ENCODE peak calls at places on chromosomes 1 and 21, in eight cellular contexts. One of them, this sample, is unnamed.

GRCh38 chr1:243927401-243927800 is 77.4 kb upstream of the AKT3 start:
- DNase-seq in NCI-H510A treated with DMSO at 0.1 percent for 48 hours: no peak
- DNase-seq in T follicular helper cell: no peak
- DNase-seq in HT-29: no peak
- DNase-seq in activated naive CD4-positive, alpha-beta T cell: no peak
- DNase-seq in PC-3: no peak
- DNase-seq in NCI-H1930: no peak
- DNase-seq in NCI-H460: no peak
- DNase-seq in this sample: no peak

GRCh38 chr1:116113615-116114014 is 2.4 kb downstream of the MAB21L3 start:
- DNase-seq in NCI-H510A treated with DMSO at 0.1 percent for 48 hours: no peak
- DNase-seq in T follicular helper cell: no peak
- DNase-seq in HT-29: no peak
- DNase-seq in activated naive CD4-positive, alpha-beta T cell: no peak
- DNase-seq in PC-3: no peak
- DNase-seq in NCI-H1930: no peak
- DNase-seq in NCI-H460: no peak
- DNase-seq in this sample: no peak

GRCh38 chr1:86382878-86383277 is 13.2 kb downstream of the ODF2L start:
- DNase-seq in NCI-H510A treated with DMSO at 0.1 percent for 48 hours: no peak
- DNase-seq in T follicular helper cell: no peak
- DNase-seq in HT-29: no peak
- DNase-seq in activated naive CD4-positive, alpha-beta T cell: no peak
- DNase-seq in PC-3: no peak
- DNase-seq in NCI-H1930: no peak
- DNase-seq in NCI-H460: no peak
- DNase-seq in this sample: no peak

GRCh38 chr1:234186037-234186688 is 187.1 kb upstream of the COA6 start:
- DNase-seq in NCI-H510A treated with DMSO at 0.1 percent for 48 hours: no peak
- DNase-seq in T follicular helper cell: no peak
- DNase-seq in HT-29: no peak
- DNase-seq in activated naive CD4-positive, alpha-beta T cell: no peak
- DNase-seq in PC-3: peak
- DNase-seq in NCI-H1930: no peak
- DNase-seq in NCI-H460: no peak
- DNase-seq in this sample: no peak

GRCh38 chr1:204408074-204408507 is 3.5 kb downstream of the PPP1R15B start:
- DNase-seq in NCI-H510A treated with DMSO at 0.1 percent for 48 hours: peak
- DNase-seq in T follicular helper cell: peak
- DNase-seq in HT-29: peak
- DNase-seq in activated naive CD4-positive, alpha-beta T cell: no peak
- DNase-seq in PC-3: peak
- DNase-seq in NCI-H1930: no peak
- DNase-seq in NCI-H460: peak
- DNase-seq in this sample: peak

GRCh38 chr1:89578151-89578550 is 53.5 kb downstream of the LRRC8B start:
- DNase-seq in NCI-H510A treated with DMSO at 0.1 percent for 48 hours: no peak
- DNase-seq in T follicular helper cell: no peak
- DNase-seq in HT-29: no peak
- DNase-seq in activated naive CD4-positive, alpha-beta T cell: no peak
- DNase-seq in PC-3: no peak
- DNase-seq in NCI-H1930: no peak
- DNase-seq in NCI-H460: no peak
- DNase-seq in this sample: no peak

GRCh38 chr1:206048582-206048981 is 4.4 kb upstream of the RHEX start:
- DNase-seq in NCI-H510A treated with DMSO at 0.1 percent for 48 hours: no peak
- DNase-seq in T follicular helper cell: no peak
- DNase-seq in HT-29: peak
- DNase-seq in activated naive CD4-positive, alpha-beta T cell: no peak
- DNase-seq in PC-3: no peak
- DNase-seq in NCI-H1930: no peak
- DNase-seq in NCI-H460: no peak
- DNase-seq in this sample: no peak

GRCh38 chr1:145751491-145752021 is 32.3 kb downstream of the CD160 start:
- DNase-seq in NCI-H510A treated with DMSO at 0.1 percent for 48 hours: no peak
- DNase-seq in T follicular helper cell: no peak
- DNase-seq in HT-29: no peak
- DNase-seq in activated naive CD4-positive, alpha-beta T cell: no peak
- DNase-seq in PC-3: peak
- DNase-seq in NCI-H1930: no peak
- DNase-seq in NCI-H460: no peak
- DNase-seq in this sample: no peak

GRCh38 chr1:214454619-214455396 is 96.6 kb downstream of the PTPN14 start:
- DNase-seq in NCI-H510A treated with DMSO at 0.1 percent for 48 hours: no peak
- DNase-seq in T follicular helper cell: no peak
- DNase-seq in HT-29: no peak
- DNase-seq in activated naive CD4-positive, alpha-beta T cell: no peak
- DNase-seq in PC-3: peak
- DNase-seq in NCI-H1930: no peak
- DNase-seq in NCI-H460: no peak
- DNase-seq in this sample: no peak

GRCh38 chr1:67883069-67883468 is 49.8 kb upstream of the GNG12 start:
- DNase-seq in NCI-H510A treated with DMSO at 0.1 percent for 48 hours: no peak
- DNase-seq in T follicular helper cell: no peak
- DNase-seq in HT-29: no peak
- DNase-seq in activated naive CD4-positive, alpha-beta T cell: no peak
- DNase-seq in PC-3: peak
- DNase-seq in NCI-H1930: no peak
- DNase-seq in NCI-H460: no peak
- DNase-seq in this sample: no peak

GRCh38 chr1:212718499-212718898 is 18.9 kb upstream of the BATF3 start:
- DNase-seq in NCI-H510A treated with DMSO at 0.1 percent for 48 hours: no peak
- DNase-seq in T follicular helper cell: no peak
- DNase-seq in HT-29: peak
- DNase-seq in activated naive CD4-positive, alpha-beta T cell: no peak
- DNase-seq in PC-3: peak
- DNase-seq in NCI-H1930: no peak
- DNase-seq in NCI-H460: no peak
- DNase-seq in this sample: no peak

GRCh38 chr21:45130324-45130774 is 56.0 kb downstream of the ADARB1 start:
- DNase-seq in NCI-H510A treated with DMSO at 0.1 percent for 48 hours: no peak
- DNase-seq in T follicular helper cell: no peak
- DNase-seq in HT-29: no peak
- DNase-seq in activated naive CD4-positive, alpha-beta T cell: no peak
- DNase-seq in PC-3: peak
- DNase-seq in NCI-H1930: no peak
- DNase-seq in NCI-H460: peak
- DNase-seq in this sample: no peak

This sample was measured in effector memory CD8-positive, alpha-beta T cell.